ENCODE peak calls at places on chromosomes 16 and 17, in four cellular contexts. One of them, this sample, is unnamed.

GRCh38 chr16:89922477-89922883 is 662 bp upstream of the TUBB3 start:
- DNase-seq in IMR-90: peak
- DNase-seq in tibial nerve: no peak
- DNase-seq in Panc1: no peak
- DNase-seq in this sample: peak

GRCh38 chr16:81650982-81651562 is 128.0 kb upstream of the PLCG2 start:
- DNase-seq in IMR-90: no peak
- DNase-seq in tibial nerve: peak
- DNase-seq in Panc1: no peak
- DNase-seq in this sample: no peak

GRCh38 chr17:34000639-34001038 is 254.4 kb upstream of the CCL2 start:
- DNase-seq in IMR-90: no peak
- DNase-seq in tibial nerve: no peak
- DNase-seq in Panc1: no peak
- DNase-seq in this sample: no peak

GRCh38 chr17:59331929-59332889 is 754 bp downstream of the YPEL2 start:
- DNase-seq in IMR-90: no peak
- DNase-seq in tibial nerve: no peak
- DNase-seq in Panc1: no peak
- DNase-seq in this sample: no peak

GRCh38 chr16:83403751-83404150 is 404.0 kb upstream of the HSBP1 start:
- DNase-seq in IMR-90: peak
- DNase-seq in tibial nerve: no peak
- DNase-seq in Panc1: no peak
- DNase-seq in this sample: peak

GRCh38 chr16:15572329-15573001 is 70.5 kb downstream of the MARF1 start:
- DNase-seq in IMR-90: peak
- DNase-seq in tibial nerve: no peak
- DNase-seq in Panc1: no peak
- DNase-seq in this sample: peak

GRCh38 chr17:64240741-64241347 is 22.2 kb downstream of the TEX2 start:
- DNase-seq in IMR-90: peak
- DNase-seq in tibial nerve: no peak
- DNase-seq in Panc1: no peak
- DNase-seq in this sample: peak

GRCh38 chr16:81432899-81433560 is 11.6 kb upstream of the CMIP start:
- DNase-seq in IMR-90: no peak
- DNase-seq in tibial nerve: no peak
- DNase-seq in Panc1: no peak
- DNase-seq in this sample: no peak

GRCh38 chr16:85563515-85564276 is 49.4 kb upstream of the GSE1 start:
- DNase-seq in IMR-90: peak
- DNase-seq in tibial nerve: peak
- DNase-seq in Panc1: no peak
- DNase-seq in this sample: no peak

GRCh38 chr16:85412911-85413520 is 200.1 kb upstream of the GSE1 start:
- DNase-seq in IMR-90: no peak
- DNase-seq in tibial nerve: no peak
- DNase-seq in Panc1: no peak
- DNase-seq in this sample: no peak

GRCh38 chr17:75032896-75033294 is 13.9 kb downstream of the ATP5PD start:
- DNase-seq in IMR-90: no peak
- DNase-seq in tibial nerve: no peak
- DNase-seq in Panc1: no peak
- DNase-seq in this sample: no peak

GRCh38 chr16:67531247-67531646 is 2.6 kb downstream of the RIPOR1 start:
- DNase-seq in IMR-90: no peak
- DNase-seq in tibial nerve: no peak
- DNase-seq in Panc1: no peak
- DNase-seq in this sample: no peak

GRCh38 chr17:27455914-27456680 is at the start of gene KSR1:
- DNase-seq in IMR-90: peak
- DNase-seq in tibial nerve: peak
- DNase-seq in Panc1: peak
- DNase-seq in this sample: no peak

DNA sequence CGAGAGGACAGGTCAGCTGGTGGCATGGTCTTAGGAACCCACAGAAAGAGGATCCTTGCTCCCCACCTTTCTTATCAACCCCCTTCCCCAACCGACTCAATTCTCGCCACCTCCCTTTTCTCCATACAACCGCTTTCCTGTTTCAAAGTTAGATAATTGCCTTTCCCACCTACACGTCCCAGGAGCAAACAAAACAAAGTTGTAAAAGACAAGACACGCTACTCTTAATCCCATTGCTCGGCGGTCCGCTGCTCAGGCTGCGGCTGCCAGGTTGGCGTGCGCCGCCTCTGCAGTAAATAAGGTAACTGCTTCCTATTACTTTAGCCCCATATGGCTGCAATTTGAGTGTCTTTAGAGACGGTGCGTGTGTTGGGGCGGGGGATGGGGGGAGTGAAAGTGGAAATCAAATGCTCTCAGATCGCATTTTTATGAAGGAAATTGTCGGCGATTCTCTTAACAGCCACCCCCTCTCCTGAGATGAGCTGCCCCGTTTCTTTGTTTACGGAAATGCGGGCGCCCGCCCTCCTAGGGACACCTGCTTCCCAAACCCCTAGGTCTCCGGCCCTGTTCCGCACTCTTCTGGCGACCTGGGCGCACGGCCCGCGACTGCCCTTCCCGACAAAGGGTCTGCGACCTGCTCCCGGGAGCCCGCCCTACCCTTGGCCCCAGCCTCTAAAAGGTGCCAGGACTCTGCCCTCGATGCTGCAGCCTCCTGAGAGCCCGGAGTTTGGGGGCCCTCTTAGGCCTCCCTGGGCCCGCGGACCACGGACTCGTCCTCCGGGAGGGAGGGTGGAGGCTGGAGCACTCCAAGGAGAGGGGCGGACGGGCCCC is 3.7 kb upstream of the CBX8 start:
- DNase-seq in IMR-90: peak
- DNase-seq in tibial nerve: no peak
- DNase-seq in Panc1: no peak
- DNase-seq in this sample: no peak
- H3K4me3 ChIP-seq in IMR-90: no peak
- H3K4me3 ChIP-seq in tibial nerve: no peak
- H3K4me3 ChIP-seq in Panc1: peak
- H3K4me3 ChIP-seq in this sample: no peak

DNA sequence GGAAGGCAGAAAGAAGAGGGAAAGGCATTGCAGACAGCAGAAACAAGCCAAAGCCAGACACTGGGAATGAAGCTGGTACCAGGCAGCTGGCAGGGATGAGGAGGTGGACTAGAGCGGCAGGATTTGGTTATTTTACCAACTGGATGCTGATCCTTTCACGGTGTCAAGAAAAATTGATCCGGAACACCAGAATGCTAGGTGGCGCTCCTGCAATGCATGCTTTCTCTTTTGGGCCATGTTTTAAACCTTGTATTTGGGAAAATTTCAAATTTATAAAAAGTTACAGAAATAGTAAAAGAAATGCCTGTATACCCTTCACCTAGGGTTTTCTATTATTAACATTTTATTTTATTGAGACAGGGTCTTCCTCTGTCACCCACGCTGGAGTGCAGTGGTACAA is 224.7 kb downstream of the SOX9 start:
- DNase-seq in IMR-90: no peak
- DNase-seq in tibial nerve: no peak
- DNase-seq in Panc1: no peak
- DNase-seq in this sample: no peak
- TF ChIP-seq CTCF in IMR-90: no peak
- TF ChIP-seq CTCF in tibial nerve: no peak
- TF ChIP-seq CTCF in Panc1: no peak
- TF ChIP-seq CTCF in this sample: no peak

GRCh38 chr17:71872843-71873242 is 248.0 kb upstream of the SOX9 start:
- DNase-seq in IMR-90: no peak
- DNase-seq in tibial nerve: no peak
- DNase-seq in Panc1: no peak
- DNase-seq in this sample: no peak

GRCh38 chr17:71870546-71870862 is 250.3 kb upstream of the SOX9 start:
- DNase-seq in IMR-90: no peak
- DNase-seq in tibial nerve: no peak
- DNase-seq in Panc1: no peak
- DNase-seq in this sample: no peak

GRCh38 chr17:71866095-71866494 is 254.7 kb upstream of the SOX9 start:
- DNase-seq in IMR-90: no peak
- DNase-seq in tibial nerve: no peak
- DNase-seq in Panc1: no peak
- DNase-seq in this sample: no peak

GRCh38 chr17:71869293-71869692 is 251.5 kb upstream of the SOX9 start:
- DNase-seq in IMR-90: no peak
- DNase-seq in tibial nerve: no peak
- DNase-seq in Panc1: no peak
- DNase-seq in this sample: no peak

DNA sequence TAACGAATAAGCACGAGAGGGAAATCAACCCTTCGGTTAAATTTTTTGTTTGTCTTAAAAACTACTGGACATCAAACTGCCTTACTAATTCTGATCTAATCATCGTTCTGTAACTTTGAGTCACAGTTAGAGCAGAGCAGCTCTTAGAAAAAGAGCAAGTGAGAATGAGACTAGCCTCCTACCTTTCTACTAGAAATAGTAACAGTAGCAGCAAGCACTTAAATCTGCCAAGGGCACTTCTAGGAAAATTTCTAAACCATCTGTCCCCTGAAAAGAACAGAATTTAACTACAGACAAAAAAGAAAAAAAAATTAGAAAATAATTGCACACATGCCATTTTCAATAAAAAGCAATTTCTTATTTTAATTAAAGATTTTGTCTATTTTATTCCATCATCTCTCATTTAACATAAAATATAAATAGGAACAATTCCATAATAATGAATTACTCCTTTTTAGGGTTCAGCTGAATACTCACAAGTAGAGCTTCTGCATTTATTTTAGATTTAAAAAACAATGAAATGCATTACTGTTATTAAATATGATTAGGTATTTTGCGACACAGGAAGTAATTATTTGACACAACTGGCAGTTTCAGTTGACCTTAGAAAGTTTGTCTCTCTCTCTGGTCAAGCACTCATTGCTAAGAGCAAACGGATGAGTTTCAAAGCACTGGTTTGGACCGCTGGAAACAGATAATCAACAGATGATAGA is 250.8 kb upstream of the SOX9 start:
- DNase-seq in IMR-90: no peak
- DNase-seq in tibial nerve: no peak
- DNase-seq in Panc1: no peak
- DNase-seq in this sample: no peak
- H3K4me3 ChIP-seq in IMR-90: no peak
- H3K4me3 ChIP-seq in tibial nerve: no peak
- H3K4me3 ChIP-seq in Panc1: no peak
- H3K4me3 ChIP-seq in this sample: no peak

GRCh38 chr16:19948186-19949104 is 63.8 kb upstream of the GPRC5B start:
- DNase-seq in IMR-90: no peak
- DNase-seq in tibial nerve: no peak
- DNase-seq in Panc1: no peak
- DNase-seq in this sample: no peak
- TF ChIP-seq CTCF in IMR-90: no peak
- TF ChIP-seq CTCF in tibial nerve: no peak
- TF ChIP-seq CTCF in Panc1: no peak
- TF ChIP-seq CTCF in this sample: no peak

GRCh38 chr16:49836668-49837067 is 19.2 kb downstream of the ZNF423 start:
- DNase-seq in IMR-90: no peak
- DNase-seq in tibial nerve: no peak
- DNase-seq in Panc1: no peak
- DNase-seq in this sample: no peak

GRCh38 chr16:49836218-49836617 is 19.7 kb downstream of the ZNF423 start:
- DNase-seq in IMR-90: no peak
- DNase-seq in tibial nerve: no peak
- DNase-seq in Panc1: no peak
- DNase-seq in this sample: no peak

GRCh38 chr16:49838361-49838638 is 17.6 kb downstream of the ZNF423 start:
- DNase-seq in IMR-90: no peak
- DNase-seq in tibial nerve: no peak
- DNase-seq in Panc1: no peak
- DNase-seq in this sample: no peak

GRCh38 chr16:49838639-49839461 is 17.1 kb downstream of the ZNF423 start:
- DNase-seq in IMR-90: no peak
- DNase-seq in tibial nerve: no peak
- DNase-seq in Panc1: no peak
- DNase-seq in this sample: no peak

DNA sequence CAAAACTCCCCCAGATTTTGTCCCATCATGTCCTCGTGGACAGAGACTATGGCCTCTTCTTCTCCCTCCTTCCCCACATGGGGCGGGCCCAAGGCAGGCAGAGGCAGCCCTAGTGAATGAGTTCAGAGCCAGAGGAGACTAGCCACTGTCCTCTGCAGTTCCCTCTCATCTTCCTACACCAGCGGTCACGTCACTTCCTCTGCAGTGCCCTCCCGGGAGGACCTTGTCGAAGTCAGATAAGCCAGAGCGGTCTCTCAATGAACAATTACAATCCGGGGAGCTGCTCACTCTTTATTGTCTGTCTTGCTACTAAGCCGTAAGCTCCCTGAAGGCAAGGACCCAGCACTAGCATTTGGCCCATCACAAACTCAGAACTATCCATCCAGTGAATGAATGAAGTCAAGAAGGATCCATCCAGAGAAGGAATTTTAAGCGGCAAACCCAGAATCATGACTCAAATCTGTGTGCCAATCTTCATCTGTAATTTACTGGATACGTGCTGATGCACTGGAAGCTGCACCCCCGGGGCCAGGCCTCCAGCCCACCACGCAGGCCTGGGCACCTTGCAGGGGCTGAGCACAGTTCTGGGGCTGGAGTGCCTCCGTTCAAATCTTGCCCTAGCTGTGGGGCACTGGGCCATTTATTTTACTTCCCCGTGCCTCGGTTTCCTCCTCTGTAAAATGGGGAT is 18.1 kb downstream of the ZNF423 start:
- DNase-seq in IMR-90: no peak
- DNase-seq in tibial nerve: no peak
- DNase-seq in Panc1: no peak
- DNase-seq in this sample: no peak
- H3K4me3 ChIP-seq in IMR-90: no peak
- H3K4me3 ChIP-seq in tibial nerve: no peak
- H3K4me3 ChIP-seq in Panc1: no peak
- H3K4me3 ChIP-seq in this sample: no peak

GRCh38 chr17:49498037-49498615 is 3.0 kb downstream of the NGFR start:
- DNase-seq in IMR-90: no peak
- DNase-seq in tibial nerve: no peak
- DNase-seq in Panc1: no peak
- DNase-seq in this sample: no peak
- TF ChIP-seq CTCF in IMR-90: no peak
- TF ChIP-seq CTCF in tibial nerve: no peak
- TF ChIP-seq CTCF in Panc1: no peak
- TF ChIP-seq CTCF in this sample: no peak

GRCh38 chr16:68713430-68713829 is 23.7 kb upstream of the CDH1 start:
- DNase-seq in IMR-90: no peak
- DNase-seq in tibial nerve: no peak
- DNase-seq in Panc1: no peak
- DNase-seq in this sample: no peak
- H3K4me3 ChIP-seq in IMR-90: no peak
- H3K4me3 ChIP-seq in tibial nerve: no peak
- H3K4me3 ChIP-seq in Panc1: no peak
- H3K4me3 ChIP-seq in this sample: no peak

DNA sequence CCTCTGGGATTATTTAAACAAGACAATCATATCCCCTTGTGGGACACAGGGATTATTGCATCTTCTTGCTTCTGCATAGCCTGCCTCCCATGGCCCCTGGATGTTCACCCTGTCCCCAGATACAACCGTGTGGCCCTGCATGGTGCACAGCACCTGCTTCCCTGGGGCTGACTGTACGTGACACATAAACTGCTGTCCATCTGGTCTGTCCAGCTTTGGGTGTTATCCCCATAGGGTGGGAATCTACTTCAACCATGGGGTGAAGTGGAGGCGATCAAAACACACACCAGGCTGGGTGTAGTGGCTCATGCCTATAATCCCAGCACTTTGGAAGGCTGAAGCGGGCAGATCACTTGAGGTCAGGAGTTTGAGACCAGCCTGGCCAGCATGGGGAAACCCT is 138.8 kb downstream of the XYLT1 start:
- DNase-seq in IMR-90: no peak
- DNase-seq in tibial nerve: no peak
- DNase-seq in Panc1: no peak
- DNase-seq in this sample: no peak
- TF ChIP-seq CTCF in IMR-90: no peak
- TF ChIP-seq CTCF in tibial nerve: no peak
- TF ChIP-seq CTCF in Panc1: no peak
- TF ChIP-seq CTCF in this sample: no peak